ENCODE peak calls at places on chromosomes 6 and 20, in eight cellular contexts. B is Daoy; P is adrenal gland; J is AG04450; Y is activated T-helper 1 cell treated with anti-CD3 and anti-CD28 coated beads, Interleukin-2, amount 50 U/mL, for 16 hours; M is stimulated activated CD4-positive, alpha-beta T cell treated with anti-CD3 and anti-CD28 coated beads, Interleukin-4, amount 100 ng/mL, for 48 hours; V is effector memory CD8-positive, alpha-beta T cell; W is endothelial cell. Z is an unnamed sample.
A peak's percentile ranks its signal among the peaks of the same experiment; 100 is the strongest.

GRCh38 chr6:42230320-42231034 is 12.8 kb upstream of the MRPS10 start:
- DNase-seq in B (peak; percentile 25), P (peak; percentile 35), J (no peak), Y (no peak), M (no peak), V (no peak), W (no peak), Z (no peak)

GRCh38 chr6:112096901-112097300 is 9.5 kb downstream of the FAM229B start:
- DNase-seq in B (no peak), P (no peak), J (no peak), Y (no peak), M (no peak), V (no peak), W (no peak), Z (no peak)

GRCh38 chr6:143536461-143536865 is 24.9 kb upstream of the FUCA2 start:
- DNase-seq in B (peak; percentile 65), P (peak; percentile 31), J (no peak), Y (peak; percentile 30), M (peak; percentile 33), V (no peak), W (no peak), Z (peak; percentile 51)

GRCh38 chr20:10490706-10491105 is 55.6 kb downstream of the SLX4IP start:
- DNase-seq in B (no peak), P (no peak), J (no peak), Y (no peak), M (no peak), V (no peak), W (no peak), Z (no peak)

GRCh38 chr20:1427457-1428054 is 34.7 kb upstream of the FKBP1A start:
- DNase-seq in B (no peak), P (no peak), J (no peak), Y (no peak), M (no peak), V (no peak), W (no peak), Z (no peak)

GRCh38 chr6:118808794-118809668 is 84.9 kb upstream of the ASF1A start:
- DNase-seq in B (no peak), P (no peak), J (no peak), Y (no peak), M (no peak), V (peak; percentile 28), W (no peak), Z (no peak)

GRCh38 chr6:62980093-62980492 is 231.2 kb upstream of the FKBP1C start:
- DNase-seq in B (no peak), P (no peak), J (no peak), Y (no peak), M (no peak), V (no peak), W (no peak), Z (no peak)

GRCh38 chr6:144581807-144582537 is 296.8 kb downstream of the UTRN start:
- DNase-seq in B (peak; percentile 19), P (no peak), J (no peak), Y (no peak), M (no peak), V (peak; percentile 25), W (peak; percentile 23), Z (no peak)

GRCh38 chr20:53943522-53944291 is 126.7 kb downstream of the BCAS1 start:
- DNase-seq in B (peak; percentile 27), P (no peak), J (no peak), Y (no peak), M (no peak), V (peak; percentile 42), W (no peak), Z (no peak)

GRCh38 chr20:8722277-8722928 is 346.5 kb upstream of the PLCB4 start:
- DNase-seq in B (peak; percentile 58), P (peak; percentile 29), J (peak; percentile 65), Y (no peak), M (no peak), V (peak; percentile 47), W (peak; percentile 57), Z (peak; percentile 27)

GRCh38 chr20:14741616-14742015 is 404.2 kb upstream of the FLRT3 start:
- DNase-seq in B (no peak), P (no peak), J (no peak), Y (no peak), M (no peak), V (no peak), W (no peak), Z (no peak)

GRCh38 chr6:14655990-14656640 is 538.5 kb downstream of the CD83 start:
- DNase-seq in B (no peak), P (no peak), J (no peak), Y (no peak), M (no peak), V (no peak), W (no peak), Z (no peak)